ENCODE peak calls at places on chromosomes 12 and 14, in four cellular contexts. N is NCI-H1092 treated with DMSO at 0.1 percent for 48 hours, Y is AG20443, U is T47D. B is an unnamed sample.

GRCh38 chr14:71243697-71244096 is 336.4 kb downstream of the PCNX1 start:
- DNase-seq in Y (peak), N (no peak), U (no peak), B (no peak)

GRCh38 chr14:97120204-97121120 is 323.3 kb downstream of the VRK1 start:
- DNase-seq in N (no peak), U (no peak), Y (no peak), B (peak)

GRCh38 chr12:116384629-116385485 is 107.4 kb upstream of the MED13L start:
- DNase-seq in U (peak), Y (peak), N (no peak), B (no peak)

GRCh38 chr12:14885718-14886201 is at the start of gene MGP:
- DNase-seq in U (peak), N (peak), Y (no peak), B (peak)

GRCh38 chr14:58965601-58966000 is 222.9 kb upstream of the DAAM1 start:
- DNase-seq in N (no peak), U (no peak), Y (no peak), B (no peak)

GRCh38 chr14:80692903-80693302 is 248.6 kb downstream of the CEP128 start:
- DNase-seq in N (no peak), U (no peak), Y (no peak), B (no peak)

GRCh38 chr12:122079532-122080081 is 1.1 kb downstream of the MLXIP start:
- DNase-seq in N (no peak), U (no peak), Y (no peak), B (no peak)

GRCh38 chr14:98167253-98167652 is 1104.7 kb downstream of the BCL11B start:
- DNase-seq in U (no peak), N (no peak), Y (no peak), B (no peak)